ENCODE peak calls at places on chromosomes 13 and 19, in seven cellular contexts. One of them, this sample, is unnamed.

GRCh38 chr19:46515879-46516350 is 20.2 kb upstream of the PNMA8B start:
- DNase-seq in caudate nucleus: no peak
- DNase-seq in mucosa of gallbladder: no peak
- DNase-seq in stimulated activated CD8-positive, alpha-beta memory T cell treated with anti-CD3 and anti-CD28 coated beads, Interleukin-7, amount 100 ng/mL, for 24 hours: no peak
- DNase-seq in fibroblast of pulmonary artery: peak
- DNase-seq in heart left ventricle: no peak
- DNase-seq in AG04449: no peak
- DNase-seq in this sample: peak

GRCh38 chr19:47512183-47512947 is 2.5 kb downstream of the NAPA start:
- DNase-seq in caudate nucleus: no peak
- DNase-seq in mucosa of gallbladder: peak
- DNase-seq in stimulated activated CD8-positive, alpha-beta memory T cell treated with anti-CD3 and anti-CD28 coated beads, Interleukin-7, amount 100 ng/mL, for 24 hours: no peak
- DNase-seq in fibroblast of pulmonary artery: peak
- DNase-seq in heart left ventricle: no peak
- DNase-seq in AG04449: no peak
- DNase-seq in this sample: no peak

GRCh38 chr19:39839678-39840327 is 5.8 kb upstream of the DYRK1B start:
- DNase-seq in caudate nucleus: no peak
- DNase-seq in mucosa of gallbladder: no peak
- DNase-seq in stimulated activated CD8-positive, alpha-beta memory T cell treated with anti-CD3 and anti-CD28 coated beads, Interleukin-7, amount 100 ng/mL, for 24 hours: no peak
- DNase-seq in fibroblast of pulmonary artery: no peak
- DNase-seq in heart left ventricle: no peak
- DNase-seq in AG04449: no peak
- DNase-seq in this sample: no peak

GRCh38 chr13:93624371-93624777 is 397.8 kb downstream of the GPC6 start:
- DNase-seq in caudate nucleus: no peak
- DNase-seq in mucosa of gallbladder: no peak
- DNase-seq in stimulated activated CD8-positive, alpha-beta memory T cell treated with anti-CD3 and anti-CD28 coated beads, Interleukin-7, amount 100 ng/mL, for 24 hours: no peak
- DNase-seq in fibroblast of pulmonary artery: peak
- DNase-seq in heart left ventricle: no peak
- DNase-seq in AG04449: no peak
- DNase-seq in this sample: peak

GRCh38 chr19:14733574-14733973 is 43.7 kb downstream of the ZNF333 start:
- DNase-seq in caudate nucleus: no peak
- DNase-seq in mucosa of gallbladder: no peak
- DNase-seq in stimulated activated CD8-positive, alpha-beta memory T cell treated with anti-CD3 and anti-CD28 coated beads, Interleukin-7, amount 100 ng/mL, for 24 hours: no peak
- DNase-seq in fibroblast of pulmonary artery: no peak
- DNase-seq in heart left ventricle: no peak
- DNase-seq in AG04449: no peak
- DNase-seq in this sample: no peak

GRCh38 chr13:42707596-42707995 is 73.8 kb upstream of the FAM216B start:
- DNase-seq in caudate nucleus: no peak
- DNase-seq in mucosa of gallbladder: no peak
- DNase-seq in stimulated activated CD8-positive, alpha-beta memory T cell treated with anti-CD3 and anti-CD28 coated beads, Interleukin-7, amount 100 ng/mL, for 24 hours: no peak
- DNase-seq in fibroblast of pulmonary artery: peak
- DNase-seq in heart left ventricle: no peak
- DNase-seq in AG04449: no peak
- DNase-seq in this sample: peak

GRCh38 chr13:107373551-107373950 is 805.6 kb upstream of the ARGLU1 start:
- DNase-seq in caudate nucleus: no peak
- DNase-seq in mucosa of gallbladder: no peak
- DNase-seq in stimulated activated CD8-positive, alpha-beta memory T cell treated with anti-CD3 and anti-CD28 coated beads, Interleukin-7, amount 100 ng/mL, for 24 hours: no peak
- DNase-seq in fibroblast of pulmonary artery: peak
- DNase-seq in heart left ventricle: no peak
- DNase-seq in AG04449: no peak
- DNase-seq in this sample: peak

GRCh38 chr19:13960863-13961784 is 8.8 kb downstream of the DCAF15 start:
- DNase-seq in caudate nucleus: no peak
- DNase-seq in mucosa of gallbladder: no peak
- DNase-seq in stimulated activated CD8-positive, alpha-beta memory T cell treated with anti-CD3 and anti-CD28 coated beads, Interleukin-7, amount 100 ng/mL, for 24 hours: no peak
- DNase-seq in fibroblast of pulmonary artery: no peak
- DNase-seq in heart left ventricle: no peak
- DNase-seq in AG04449: no peak
- DNase-seq in this sample: no peak

GRCh38 chr19:36638862-36639510 is 27.7 kb downstream of the ZNF461 start:
- DNase-seq in caudate nucleus: no peak
- DNase-seq in mucosa of gallbladder: no peak
- DNase-seq in stimulated activated CD8-positive, alpha-beta memory T cell treated with anti-CD3 and anti-CD28 coated beads, Interleukin-7, amount 100 ng/mL, for 24 hours: no peak
- DNase-seq in fibroblast of pulmonary artery: peak
- DNase-seq in heart left ventricle: no peak
- DNase-seq in AG04449: no peak
- DNase-seq in this sample: no peak

GRCh38 chr13:97235549-97236206 is 13.5 kb downstream of the MBNL2 start:
- DNase-seq in caudate nucleus: no peak
- DNase-seq in mucosa of gallbladder: no peak
- DNase-seq in stimulated activated CD8-positive, alpha-beta memory T cell treated with anti-CD3 and anti-CD28 coated beads, Interleukin-7, amount 100 ng/mL, for 24 hours: no peak
- DNase-seq in fibroblast of pulmonary artery: no peak
- DNase-seq in heart left ventricle: peak
- DNase-seq in AG04449: no peak
- DNase-seq in this sample: no peak

GRCh38 chr13:52195052-52195837 is 35.8 kb upstream of the NEK3 start:
- DNase-seq in caudate nucleus: peak
- DNase-seq in mucosa of gallbladder: peak
- DNase-seq in stimulated activated CD8-positive, alpha-beta memory T cell treated with anti-CD3 and anti-CD28 coated beads, Interleukin-7, amount 100 ng/mL, for 24 hours: peak
- DNase-seq in fibroblast of pulmonary artery: peak
- DNase-seq in heart left ventricle: peak
- DNase-seq in AG04449: no peak
- DNase-seq in this sample: peak

GRCh38 chr19:34999498-35000337 is at the start of gene GRAMD1A:
- DNase-seq in caudate nucleus: peak
- DNase-seq in mucosa of gallbladder: peak
- DNase-seq in stimulated activated CD8-positive, alpha-beta memory T cell treated with anti-CD3 and anti-CD28 coated beads, Interleukin-7, amount 100 ng/mL, for 24 hours: peak
- DNase-seq in fibroblast of pulmonary artery: peak
- DNase-seq in heart left ventricle: peak
- DNase-seq in AG04449: no peak
- DNase-seq in this sample: peak

GRCh38 chr19:35648017-35648961 is at the start of gene COX6B1:
- DNase-seq in caudate nucleus: peak
- DNase-seq in mucosa of gallbladder: peak
- DNase-seq in stimulated activated CD8-positive, alpha-beta memory T cell treated with anti-CD3 and anti-CD28 coated beads, Interleukin-7, amount 100 ng/mL, for 24 hours: peak
- DNase-seq in fibroblast of pulmonary artery: peak
- DNase-seq in heart left ventricle: peak
- DNase-seq in AG04449: peak
- DNase-seq in this sample: peak

GRCh38 chr13:37747071-37747612 is 122.4 kb downstream of the TRPC4 start:
- DNase-seq in caudate nucleus: no peak
- DNase-seq in mucosa of gallbladder: no peak
- DNase-seq in stimulated activated CD8-positive, alpha-beta memory T cell treated with anti-CD3 and anti-CD28 coated beads, Interleukin-7, amount 100 ng/mL, for 24 hours: no peak
- DNase-seq in fibroblast of pulmonary artery: peak
- DNase-seq in heart left ventricle: no peak
- DNase-seq in AG04449: peak
- DNase-seq in this sample: peak

GRCh38 chr13:51801631-51802099 is 2.3 kb downstream of the DHRS12 start:
- DNase-seq in caudate nucleus: peak
- DNase-seq in mucosa of gallbladder: peak
- DNase-seq in stimulated activated CD8-positive, alpha-beta memory T cell treated with anti-CD3 and anti-CD28 coated beads, Interleukin-7, amount 100 ng/mL, for 24 hours: no peak
- DNase-seq in fibroblast of pulmonary artery: no peak
- DNase-seq in heart left ventricle: peak
- DNase-seq in AG04449: no peak
- DNase-seq in this sample: no peak

GRCh38 chr13:111929036-111929616 is 137.8 kb upstream of the SOX1 start:
- DNase-seq in caudate nucleus: no peak
- DNase-seq in mucosa of gallbladder: no peak
- DNase-seq in stimulated activated CD8-positive, alpha-beta memory T cell treated with anti-CD3 and anti-CD28 coated beads, Interleukin-7, amount 100 ng/mL, for 24 hours: no peak
- DNase-seq in fibroblast of pulmonary artery: no peak
- DNase-seq in heart left ventricle: no peak
- DNase-seq in AG04449: no peak
- DNase-seq in this sample: no peak

GRCh38 chr19:1770866-1771576 is 17.7 kb downstream of the ONECUT3 start:
- DNase-seq in caudate nucleus: no peak
- DNase-seq in mucosa of gallbladder: no peak
- DNase-seq in stimulated activated CD8-positive, alpha-beta memory T cell treated with anti-CD3 and anti-CD28 coated beads, Interleukin-7, amount 100 ng/mL, for 24 hours: no peak
- DNase-seq in fibroblast of pulmonary artery: no peak
- DNase-seq in heart left ventricle: no peak
- DNase-seq in AG04449: no peak
- DNase-seq in this sample: no peak

GRCh38 chr19:43463381-43464088 is 1.9 kb downstream of the LYPD3 start:
- DNase-seq in caudate nucleus: peak
- DNase-seq in mucosa of gallbladder: peak
- DNase-seq in stimulated activated CD8-positive, alpha-beta memory T cell treated with anti-CD3 and anti-CD28 coated beads, Interleukin-7, amount 100 ng/mL, for 24 hours: peak
- DNase-seq in fibroblast of pulmonary artery: peak
- DNase-seq in heart left ventricle: peak
- DNase-seq in AG04449: no peak
- DNase-seq in this sample: peak

GRCh38 chr19:8662263-8662662 is 31.8 kb downstream of the NFILZ start:
- DNase-seq in caudate nucleus: no peak
- DNase-seq in mucosa of gallbladder: no peak
- DNase-seq in stimulated activated CD8-positive, alpha-beta memory T cell treated with anti-CD3 and anti-CD28 coated beads, Interleukin-7, amount 100 ng/mL, for 24 hours: no peak
- DNase-seq in fibroblast of pulmonary artery: no peak
- DNase-seq in heart left ventricle: no peak
- DNase-seq in AG04449: no peak
- DNase-seq in this sample: no peak

GRCh38 chr13:105598551-105598950 is 936.9 kb downstream of the EFNB2 start:
- DNase-seq in caudate nucleus: no peak
- DNase-seq in mucosa of gallbladder: no peak
- DNase-seq in stimulated activated CD8-positive, alpha-beta memory T cell treated with anti-CD3 and anti-CD28 coated beads, Interleukin-7, amount 100 ng/mL, for 24 hours: no peak
- DNase-seq in fibroblast of pulmonary artery: peak
- DNase-seq in heart left ventricle: no peak
- DNase-seq in AG04449: peak
- DNase-seq in this sample: peak

GRCh38 chr13:113216165-113217056 is 7.0 kb downstream of the CUL4A start:
- DNase-seq in caudate nucleus: no peak
- DNase-seq in mucosa of gallbladder: no peak
- DNase-seq in stimulated activated CD8-positive, alpha-beta memory T cell treated with anti-CD3 and anti-CD28 coated beads, Interleukin-7, amount 100 ng/mL, for 24 hours: no peak
- DNase-seq in fibroblast of pulmonary artery: peak
- DNase-seq in heart left ventricle: peak
- DNase-seq in AG04449: no peak
- DNase-seq in this sample: peak

GRCh38 chr13:99969934-99970760 is 1.4 kb downstream of the ZIC5 start:
- DNase-seq in caudate nucleus: no peak
- DNase-seq in mucosa of gallbladder: no peak
- DNase-seq in stimulated activated CD8-positive, alpha-beta memory T cell treated with anti-CD3 and anti-CD28 coated beads, Interleukin-7, amount 100 ng/mL, for 24 hours: no peak
- DNase-seq in fibroblast of pulmonary artery: no peak
- DNase-seq in heart left ventricle: no peak
- DNase-seq in AG04449: no peak
- DNase-seq in this sample: no peak

GRCh38 chr19:8585894-8586750 is 8.9 kb upstream of the MYO1F start:
- DNase-seq in caudate nucleus: no peak
- DNase-seq in mucosa of gallbladder: no peak
- DNase-seq in stimulated activated CD8-positive, alpha-beta memory T cell treated with anti-CD3 and anti-CD28 coated beads, Interleukin-7, amount 100 ng/mL, for 24 hours: peak
- DNase-seq in fibroblast of pulmonary artery: peak
- DNase-seq in heart left ventricle: no peak
- DNase-seq in AG04449: no peak
- DNase-seq in this sample: no peak

GRCh38 chr19:17605761-17606745 is 50.6 kb downstream of the COLGALT1 start:
- DNase-seq in caudate nucleus: no peak
- DNase-seq in mucosa of gallbladder: peak
- DNase-seq in stimulated activated CD8-positive, alpha-beta memory T cell treated with anti-CD3 and anti-CD28 coated beads, Interleukin-7, amount 100 ng/mL, for 24 hours: peak
- DNase-seq in fibroblast of pulmonary artery: peak
- DNase-seq in heart left ventricle: peak
- DNase-seq in AG04449: no peak
- DNase-seq in this sample: peak

GRCh38 chr13:93080587-93080986 is 146.0 kb upstream of the GPC6 start:
- DNase-seq in caudate nucleus: no peak
- DNase-seq in mucosa of gallbladder: no peak
- DNase-seq in stimulated activated CD8-positive, alpha-beta memory T cell treated with anti-CD3 and anti-CD28 coated beads, Interleukin-7, amount 100 ng/mL, for 24 hours: no peak
- DNase-seq in fibroblast of pulmonary artery: peak
- DNase-seq in heart left ventricle: no peak
- DNase-seq in AG04449: no peak
- DNase-seq in this sample: peak

GRCh38 chr13:45482571-45483173 is 17.9 kb downstream of the COG3 start:
- DNase-seq in caudate nucleus: no peak
- DNase-seq in mucosa of gallbladder: no peak
- DNase-seq in stimulated activated CD8-positive, alpha-beta memory T cell treated with anti-CD3 and anti-CD28 coated beads, Interleukin-7, amount 100 ng/mL, for 24 hours: no peak
- DNase-seq in fibroblast of pulmonary artery: peak
- DNase-seq in heart left ventricle: no peak
- DNase-seq in AG04449: no peak
- DNase-seq in this sample: no peak

GRCh38 chr19:53424968-53425597 is 6.7 kb upstream of the ZNF761 start:
- DNase-seq in caudate nucleus: peak
- DNase-seq in mucosa of gallbladder: peak
- DNase-seq in stimulated activated CD8-positive, alpha-beta memory T cell treated with anti-CD3 and anti-CD28 coated beads, Interleukin-7, amount 100 ng/mL, for 24 hours: peak
- DNase-seq in fibroblast of pulmonary artery: peak
- DNase-seq in heart left ventricle: peak
- DNase-seq in AG04449: no peak
- DNase-seq in this sample: peak

GRCh38 chr19:39007096-39007495 is 25.3 kb downstream of the FBXO27 start:
- DNase-seq in caudate nucleus: no peak
- DNase-seq in mucosa of gallbladder: no peak
- DNase-seq in stimulated activated CD8-positive, alpha-beta memory T cell treated with anti-CD3 and anti-CD28 coated beads, Interleukin-7, amount 100 ng/mL, for 24 hours: no peak
- DNase-seq in fibroblast of pulmonary artery: no peak
- DNase-seq in heart left ventricle: no peak
- DNase-seq in AG04449: no peak
- DNase-seq in this sample: no peak

GRCh38 chr13:51451134-51451466 is 1.7 kb downstream of the INTS6 start:
- DNase-seq in caudate nucleus: no peak
- DNase-seq in mucosa of gallbladder: no peak
- DNase-seq in stimulated activated CD8-positive, alpha-beta memory T cell treated with anti-CD3 and anti-CD28 coated beads, Interleukin-7, amount 100 ng/mL, for 24 hours: no peak
- DNase-seq in fibroblast of pulmonary artery: no peak
- DNase-seq in heart left ventricle: no peak
- DNase-seq in AG04449: no peak
- DNase-seq in this sample: no peak

GRCh38 chr13:46894534-46894906 is 2.3 kb downstream of the HTR2A start:
- DNase-seq in caudate nucleus: no peak
- DNase-seq in mucosa of gallbladder: no peak
- DNase-seq in stimulated activated CD8-positive, alpha-beta memory T cell treated with anti-CD3 and anti-CD28 coated beads, Interleukin-7, amount 100 ng/mL, for 24 hours: no peak
- DNase-seq in fibroblast of pulmonary artery: no peak
- DNase-seq in heart left ventricle: no peak
- DNase-seq in AG04449: no peak
- DNase-seq in this sample: no peak

GRCh38 chr13:26956532-26957142 is 196.1 kb upstream of the GPR12 start:
- DNase-seq in caudate nucleus: no peak
- DNase-seq in mucosa of gallbladder: peak
- DNase-seq in stimulated activated CD8-positive, alpha-beta memory T cell treated with anti-CD3 and anti-CD28 coated beads, Interleukin-7, amount 100 ng/mL, for 24 hours: no peak
- DNase-seq in fibroblast of pulmonary artery: no peak
- DNase-seq in heart left ventricle: no peak
- DNase-seq in AG04449: no peak
- DNase-seq in this sample: no peak

GRCh38 chr19:1466018-1466460 is 13.0 kb downstream of the C19orf25 start:
- DNase-seq in caudate nucleus: no peak
- DNase-seq in mucosa of gallbladder: no peak
- DNase-seq in stimulated activated CD8-positive, alpha-beta memory T cell treated with anti-CD3 and anti-CD28 coated beads, Interleukin-7, amount 100 ng/mL, for 24 hours: no peak
- DNase-seq in fibroblast of pulmonary artery: no peak
- DNase-seq in heart left ventricle: peak
- DNase-seq in AG04449: no peak
- DNase-seq in this sample: no peak

GRCh38 chr19:18279266-18279515 is 2.2 kb downstream of the JUND start:
- DNase-seq in caudate nucleus: no peak
- DNase-seq in mucosa of gallbladder: no peak
- DNase-seq in stimulated activated CD8-positive, alpha-beta memory T cell treated with anti-CD3 and anti-CD28 coated beads, Interleukin-7, amount 100 ng/mL, for 24 hours: no peak
- DNase-seq in fibroblast of pulmonary artery: no peak
- DNase-seq in heart left ventricle: no peak
- DNase-seq in AG04449: no peak
- DNase-seq in this sample: no peak

GRCh38 chr19:11069451-11070009 is 19.7 kb upstream of the LDLR start:
- DNase-seq in caudate nucleus: no peak
- DNase-seq in mucosa of gallbladder: no peak
- DNase-seq in stimulated activated CD8-positive, alpha-beta memory T cell treated with anti-CD3 and anti-CD28 coated beads, Interleukin-7, amount 100 ng/mL, for 24 hours: no peak
- DNase-seq in fibroblast of pulmonary artery: peak
- DNase-seq in heart left ventricle: no peak
- DNase-seq in AG04449: no peak
- DNase-seq in this sample: no peak

This sample was measured in brain microvascular endothelial cell.